ENCODE peak calls at places on chromosomes 2 and 18, in eight cellular contexts. L, Q, Z, K, V, B, S and A are unnamed samples. For H3K27me3, the result is how much of the 10 kb centered on the place peaks cover.

GRCh38 chr2:46811379-46812310 is 104.0 kb downstream of the MCFD2 start:
- DNase-seq in Z (no peak), B (no peak), L (no peak), S (no peak), K (no peak), V (no peak), Q (no peak), A (no peak)

GRCh38 chr2:178767099-178768060 is 39.8 kb downstream of the TTN start:
- DNase-seq in B (no peak), Z (no peak), L (no peak), Q (no peak), S (no peak), K (no peak), V (no peak), A (no peak)

GRCh38 chr2:3491716-3492474 is 27.4 kb downstream of the ADI1 start:
- DNase-seq in S (no peak), L (no peak), B (no peak), K (no peak), V (no peak), Q (no peak), Z (no peak), A (no peak)

GRCh38 chr18:56168049-56168781 is 470.2 kb downstream of the TXNL1 start:
- DNase-seq in K (no peak), V (peak), L (peak), S (no peak), Z (no peak), B (peak), Q (no peak), A (no peak)

GRCh38 chr18:23524213-23524707 is 20.9 kb downstream of the RMC1 start:
- DNase-seq in B (no peak), L (no peak), S (no peak), K (no peak), Q (no peak), V (no peak), Z (no peak), A (no peak)

GRCh38 chr2:73004889-73005596 is 66.5 kb downstream of the SFXN5 start:
- DNase-seq in Z (no peak), Q (peak), K (no peak), B (no peak), S (no peak), V (no peak), L (no peak), A (no peak)

GRCh38 chr2:239926587-239927234 is 98.4 kb downstream of the NDUFA10 start:
- DNase-seq in L (no peak), B (peak), Z (no peak), S (no peak), K (no peak), V (no peak), Q (peak), A (no peak)

GRCh38 chr18:8151176-8151575 is 458.1 kb upstream of the RAB12 start:
- DNase-seq in L (no peak), K (no peak), Z (no peak), S (no peak), Q (no peak), V (no peak), B (no peak), A (no peak)

GRCh38 chr2:49251766-49252165 is 97.5 kb upstream of the FSHR start:
- DNase-seq in S (no peak), K (no peak), B (peak), L (no peak), Z (no peak), Q (no peak), V (no peak), A (no peak)

GRCh38 chr2:182852090-182852489 is 14.3 kb downstream of the FRZB start:
- DNase-seq in Z (peak), S (no peak), B (no peak), L (peak), Q (no peak), V (no peak), K (no peak), A (no peak)

GRCh38 chr18:36769172-36769571 is 59.6 kb downstream of the TPGS2 start:
- DNase-seq in L (no peak), B (peak), Z (no peak), Q (no peak), S (no peak), K (no peak), V (no peak), A (no peak)

GRCh38 chr2:24638568-24638967 is 147.5 kb downstream of the NCOA1 start:
- DNase-seq in S (no peak), B (no peak), K (no peak), Z (no peak), L (no peak), V (no peak), Q (no peak), A (no peak)

GRCh38 chr2:128314348-128315121 is 4.1 kb downstream of the HS6ST1 start:
- DNase-seq in L (peak), B (no peak), V (no peak), S (no peak), K (peak), Z (no peak), Q (peak), A (no peak)

GRCh38 chr2:30257266-30258214 is 26.2 kb downstream of the LBH start:
- DNase-seq in V (no peak), Z (no peak), S (no peak), L (no peak), K (no peak), Q (no peak), B (no peak), A (peak)

GRCh38 chr2:129142465-129142864 is 823.8 kb upstream of the HS6ST1 start:
- DNase-seq in L (no peak), B (no peak), K (no peak), Z (no peak), V (no peak), S (no peak), Q (no peak), A (no peak)

GRCh38 chr18:48238206-48238605 is 171.0 kb downstream of the ZBTB7C start:
- DNase-seq in L (no peak), K (no peak), V (peak), Q (no peak), Z (no peak), B (no peak), S (no peak), A (no peak)

GRCh38 chr2:44802409-44803099 is 138.9 kb upstream of the SIX3 start:
- DNase-seq in Z (no peak), S (no peak), V (no peak), Q (no peak), K (no peak), L (no peak), B (no peak), A (no peak)

GRCh38 chr2:211033765-211034164 is 477.4 kb downstream of the CPS1 start:
- DNase-seq in Z (no peak), B (peak), L (peak), Q (no peak), S (no peak), K (no peak), V (peak), A (no peak)

GRCh38 chr2:138209009-138209408 is 244.7 kb downstream of the HNMT start:
- DNase-seq in K (no peak), B (no peak), V (peak), S (no peak), L (no peak), Z (no peak), Q (no peak), A (no peak)

GRCh38 chr2:11073251-11073650 is 82.0 kb upstream of the SLC66A3 start:
- DNase-seq in K (no peak), Q (no peak), Z (no peak), B (peak), L (peak), S (no peak), V (no peak), A (no peak)

GRCh38 chr2:127128508-127128907 is 21.6 kb upstream of the BIN1 start:
- DNase-seq in K (no peak), L (peak), S (no peak), B (no peak), V (peak), Z (no peak), Q (no peak), A (no peak)

GRCh38 chr2:112661656-112662305 is 16.0 kb downstream of the SLC20A1 start:
- DNase-seq in Q (no peak), L (no peak), B (no peak), S (no peak), Z (no peak), K (no peak), V (no peak), A (no peak)

GRCh38 chr2:56713161-56713676 is 529.4 kb downstream of the CCDC85A start:
- DNase-seq in Q (no peak), K (no peak), V (no peak), Z (no peak), S (no peak), L (no peak), B (peak), A (no peak)

GRCh38 chr2:227818569-227819397 is 5.1 kb downstream of the CCL20 start:
- DNase-seq in Z (peak), Q (no peak), K (peak), V (no peak), B (no peak), L (peak), S (no peak), A (no peak)

GRCh38 chr2:22855761-22856184 is 529.2 kb upstream of the KLHL29 start:
- DNase-seq in V (no peak), S (no peak), Q (no peak), L (no peak), B (no peak), Z (no peak), K (no peak), A (no peak)

GRCh38 chr2:19901458-19902271 is at the start of gene TTC32:
- DNase-seq in L (peak), Z (peak), V (peak), Q (peak), K (peak), B (peak), S (peak), A (peak)

GRCh38 chr2:26986576-26986975 is 16.1 kb downstream of the MAPRE3 start:
- DNase-seq in K (no peak), B (no peak), Q (no peak), L (no peak), S (no peak), V (no peak), Z (no peak), A (no peak)

GRCh38 chr2:8462280-8462679 is 219.6 kb upstream of the ID2 start:
- DNase-seq in V (no peak), L (no peak), Z (no peak), Q (no peak), S (no peak), K (no peak), B (no peak), A (no peak)

GRCh38 chr2:8458461-8459459 is 223.1 kb upstream of the ID2 start:
- DNase-seq in Q (no peak), Z (no peak), B (peak), K (no peak), L (no peak), S (no peak), V (no peak), A (no peak)

GRCh38 chr2:8459474-8459873 is 222.4 kb upstream of the ID2 start:
- DNase-seq in K (no peak), Z (no peak), S (no peak), Q (no peak), V (no peak), B (no peak), L (no peak), A (no peak)

GRCh38 chr2:8462899-8463648 is 218.8 kb upstream of the ID2 start:
- DNase-seq in Z (no peak), Q (no peak), B (no peak), V (no peak), K (no peak), L (no peak), S (no peak), A (no peak)

GRCh38 chr2:8461341-8461740 is 220.5 kb upstream of the ID2 start:
- DNase-seq in L (no peak), Z (no peak), Q (no peak), S (no peak), K (no peak), V (no peak), B (no peak), A (no peak)
- H3K27me3 ChIP-seq in L (under half), Z (under half), Q (under half), S (under half), K (under half), V (under half), B (under half), A (under half)

DNA sequence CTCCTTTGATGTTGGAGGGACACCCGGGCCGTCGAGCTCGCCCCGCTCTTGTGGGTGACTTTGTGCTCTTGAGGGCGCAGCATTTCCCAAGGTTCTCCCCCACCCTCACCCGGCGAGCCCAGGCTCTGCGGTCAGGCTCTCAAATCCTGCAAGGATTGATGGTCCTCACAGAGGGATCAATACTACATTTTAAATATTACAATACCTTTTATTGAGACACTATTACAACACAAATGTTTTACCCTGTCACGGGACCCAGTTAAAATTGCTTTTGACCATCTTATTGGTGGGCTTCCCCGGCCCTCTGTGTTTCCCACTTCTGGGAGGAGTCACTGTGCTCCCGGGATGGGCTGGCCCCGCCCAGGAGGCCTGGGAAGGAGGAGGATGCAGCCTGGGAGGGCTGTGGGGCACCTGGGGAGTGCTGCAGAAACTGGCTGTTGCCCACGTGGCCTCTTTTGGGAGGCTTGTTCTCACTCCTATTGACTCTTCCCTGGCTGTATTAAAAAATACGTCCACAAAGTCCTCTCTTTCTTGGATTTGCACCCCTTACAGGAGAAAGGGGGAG is 222.7 kb downstream of the INSIG2 start:
- DNase-seq in B (peak), Q (no peak), K (no peak), S (no peak), L (peak), V (no peak), Z (no peak), A (no peak)
- H3K27me3 ChIP-seq in B (under half), Q (under half), K (under half), S (under half), L (under half), V (under half), Z (under half), A (under half)

DNA sequence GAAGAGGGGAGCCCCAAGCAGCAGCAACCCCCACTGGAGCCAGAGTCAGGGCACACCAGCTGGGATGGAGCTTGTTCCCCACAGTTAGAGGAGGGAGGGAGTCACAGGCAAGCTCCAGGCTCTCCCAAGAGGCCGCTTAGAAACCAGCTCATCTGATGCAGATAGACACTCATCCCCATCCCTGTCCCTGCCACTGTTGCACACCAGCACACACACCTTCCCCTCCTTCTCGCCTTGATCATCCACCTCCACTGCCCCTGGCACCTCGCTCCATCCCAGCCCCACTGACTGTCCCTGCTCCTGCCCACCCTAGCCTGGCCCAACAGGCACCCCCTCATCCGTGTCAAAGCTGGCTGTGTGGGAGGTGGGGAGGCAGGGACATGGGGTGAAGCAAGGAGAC is 1.5 kb upstream of the RUFY4 start:
- DNase-seq in K (no peak), Z (no peak), Q (no peak), L (no peak), B (no peak), S (no peak), V (no peak), A (no peak)
- H3K27me3 ChIP-seq in K (under half), Z (under half), Q (under half), L (under half), B (half or more), S (under half), V (under half), A (under half)

DNA sequence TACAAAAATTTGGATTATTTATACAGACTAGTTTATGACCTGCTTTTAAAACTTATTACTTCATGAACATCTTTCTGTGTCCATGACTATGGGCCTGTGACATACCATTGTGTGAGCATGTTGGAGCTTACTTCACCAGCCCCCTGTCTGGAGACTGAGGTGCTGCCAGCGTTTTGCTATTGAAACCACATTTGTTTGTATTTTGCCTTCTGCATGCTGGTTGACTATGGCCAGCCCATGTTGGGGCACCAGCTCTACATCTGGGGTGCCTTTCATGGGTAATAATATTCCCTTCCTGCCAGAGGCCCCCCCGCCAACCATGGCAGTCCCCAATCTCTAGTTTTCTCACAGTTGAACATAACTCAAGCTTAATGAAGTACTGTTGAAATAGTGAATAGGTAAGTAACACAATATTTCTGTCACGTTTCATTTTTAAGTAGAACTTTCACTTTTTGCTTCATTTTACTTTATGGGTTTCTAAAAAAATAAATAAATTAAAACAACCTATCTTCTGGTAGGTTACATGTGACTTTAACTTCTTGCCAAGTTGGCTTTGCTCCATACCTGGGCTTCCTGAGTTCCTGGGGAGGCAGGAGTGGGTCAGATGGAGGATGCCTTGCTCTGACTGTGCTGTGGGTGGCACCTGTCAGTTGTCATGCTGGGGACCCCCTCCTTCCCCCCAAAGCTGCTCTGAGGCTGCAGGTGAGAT is 63.9 kb downstream of the DGKD start:
- DNase-seq in L (no peak), K (no peak), Z (no peak), S (no peak), B (no peak), Q (no peak), V (no peak), A (no peak)
- H3K27me3 ChIP-seq in L (under half), K (under half), Z (under half), S (under half), B (under half), Q (under half), V (under half), A (under half)

GRCh38 chr2:63060079-63060482 is 9.5 kb downstream of the OTX1 start:
- DNase-seq in Q (no peak), B (peak), S (no peak), V (no peak), K (no peak), Z (no peak), L (no peak), A (no peak)

GRCh38 chr2:63057249-63058148 is 6.9 kb downstream of the OTX1 start:
- DNase-seq in K (no peak), S (no peak), V (no peak), B (no peak), Z (no peak), L (no peak), Q (no peak), A (no peak)

GRCh38 chr2:63058742-63059433 is 8.3 kb downstream of the OTX1 start:
- DNase-seq in V (no peak), B (peak), L (peak), Q (no peak), S (no peak), K (no peak), Z (no peak), A (no peak)

GRCh38 chr2:63058149-63058741 is 7.6 kb downstream of the OTX1 start:
- DNase-seq in S (no peak), Z (no peak), B (peak), K (no peak), L (no peak), Q (no peak), V (no peak), A (no peak)

GRCh38 chr2:63059434-63060078 is 8.9 kb downstream of the OTX1 start:
- DNase-seq in S (no peak), V (no peak), L (no peak), Z (no peak), Q (no peak), K (no peak), B (no peak), A (no peak)
- H3K27me3 ChIP-seq in S (under half), V (under half), L (half or more), Z (half or more), Q (half or more), K (under half), B (half or more), A (half or more)